ENCODE peak calls at places on chromosomes 11 and 22, in nine cellular contexts. One of them, this sample, is unnamed.
A peak's percentile ranks its signal among the peaks of the same experiment; 100 is the strongest.

GRCh38 chr22:46612904-46613605 is 7.1 kb upstream of the GRAMD4 start:
- DNase-seq in germinal center: peak; percentile 42
- DNase-seq in NT2/D1: no peak
- DNase-seq in C1 segment of cervical spinal cord: no peak
- DNase-seq in mammary epithelial cell: no peak
- DNase-seq in stimulated activated CD8-positive, alpha-beta memory T cell treated with anti-CD3 and anti-CD28 coated beads, Interleukin-15, amount 100 ng/mL, for 48 hours: peak; percentile 30
- DNase-seq in left ventricle myocardium inferior: peak; percentile 42
- DNase-seq in cardiac septum: no peak
- DNase-seq in NCI-H774: no peak
- DNase-seq in this sample: no peak

GRCh38 chr22:33913188-33913587 is 7.1 kb downstream of the LARGE1 start:
- DNase-seq in germinal center: no peak
- DNase-seq in NT2/D1: no peak
- DNase-seq in C1 segment of cervical spinal cord: no peak
- DNase-seq in mammary epithelial cell: no peak
- DNase-seq in stimulated activated CD8-positive, alpha-beta memory T cell treated with anti-CD3 and anti-CD28 coated beads, Interleukin-15, amount 100 ng/mL, for 48 hours: no peak
- DNase-seq in left ventricle myocardium inferior: no peak
- DNase-seq in cardiac septum: no peak
- DNase-seq in NCI-H774: no peak
- DNase-seq in this sample: no peak

GRCh38 chr22:26631282-26631681 is 9.5 kb downstream of the CRYBA4 start:
- DNase-seq in germinal center: no peak
- DNase-seq in NT2/D1: no peak
- DNase-seq in C1 segment of cervical spinal cord: no peak
- DNase-seq in mammary epithelial cell: no peak
- DNase-seq in stimulated activated CD8-positive, alpha-beta memory T cell treated with anti-CD3 and anti-CD28 coated beads, Interleukin-15, amount 100 ng/mL, for 48 hours: no peak
- DNase-seq in left ventricle myocardium inferior: no peak
- DNase-seq in cardiac septum: no peak
- DNase-seq in NCI-H774: no peak
- DNase-seq in this sample: no peak

GRCh38 chr22:41668971-41669911 is 19.4 kb downstream of the SNU13 start:
- DNase-seq in germinal center: no peak
- DNase-seq in NT2/D1: no peak
- DNase-seq in C1 segment of cervical spinal cord: no peak
- DNase-seq in mammary epithelial cell: no peak
- DNase-seq in stimulated activated CD8-positive, alpha-beta memory T cell treated with anti-CD3 and anti-CD28 coated beads, Interleukin-15, amount 100 ng/mL, for 48 hours: no peak
- DNase-seq in left ventricle myocardium inferior: no peak
- DNase-seq in cardiac septum: no peak
- DNase-seq in NCI-H774: no peak
- DNase-seq in this sample: peak; percentile 82

GRCh38 chr22:44975444-44976262 is 34.2 kb downstream of the PHF21B start:
- DNase-seq in germinal center: peak; percentile 88
- DNase-seq in NT2/D1: peak; percentile 71
- DNase-seq in C1 segment of cervical spinal cord: peak; percentile 72
- DNase-seq in mammary epithelial cell: peak; percentile 68
- DNase-seq in stimulated activated CD8-positive, alpha-beta memory T cell treated with anti-CD3 and anti-CD28 coated beads, Interleukin-15, amount 100 ng/mL, for 48 hours: peak; percentile 67
- DNase-seq in left ventricle myocardium inferior: peak; percentile 70
- DNase-seq in cardiac septum: peak; percentile 81
- DNase-seq in NCI-H774: no peak
- DNase-seq in this sample: peak; percentile 61

GRCh38 chr11:67370351-67371076 is 2.9 kb downstream of the CLCF1 start:
- DNase-seq in germinal center: no peak
- DNase-seq in NT2/D1: no peak
- DNase-seq in C1 segment of cervical spinal cord: no peak
- DNase-seq in mammary epithelial cell: no peak
- DNase-seq in stimulated activated CD8-positive, alpha-beta memory T cell treated with anti-CD3 and anti-CD28 coated beads, Interleukin-15, amount 100 ng/mL, for 48 hours: no peak
- DNase-seq in left ventricle myocardium inferior: no peak
- DNase-seq in cardiac septum: no peak
- DNase-seq in NCI-H774: no peak
- DNase-seq in this sample: no peak

GRCh38 chr11:109432105-109432504 is 10.1 kb downstream of the C11orf87 start:
- DNase-seq in germinal center: no peak
- DNase-seq in NT2/D1: no peak
- DNase-seq in C1 segment of cervical spinal cord: no peak
- DNase-seq in mammary epithelial cell: no peak
- DNase-seq in stimulated activated CD8-positive, alpha-beta memory T cell treated with anti-CD3 and anti-CD28 coated beads, Interleukin-15, amount 100 ng/mL, for 48 hours: no peak
- DNase-seq in left ventricle myocardium inferior: no peak
- DNase-seq in cardiac septum: no peak
- DNase-seq in NCI-H774: no peak
- DNase-seq in this sample: no peak

GRCh38 chr22:39151329-39151975 is 1.0 kb downstream of the CBX7 start:
- DNase-seq in germinal center: no peak
- DNase-seq in NT2/D1: no peak
- DNase-seq in C1 segment of cervical spinal cord: no peak
- DNase-seq in mammary epithelial cell: no peak
- DNase-seq in stimulated activated CD8-positive, alpha-beta memory T cell treated with anti-CD3 and anti-CD28 coated beads, Interleukin-15, amount 100 ng/mL, for 48 hours: no peak
- DNase-seq in left ventricle myocardium inferior: no peak
- DNase-seq in cardiac septum: peak; percentile 60
- DNase-seq in NCI-H774: no peak
- DNase-seq in this sample: no peak

This sample was measured in A172.